ENCODE peak calls at places on chromosomes 13 and 19, in five cellular contexts. F is uterus, N is psoas muscle, G is left ventricle myocardium inferior, C is pancreas. O is an unnamed sample.

GRCh38 chr13:50419896-50420295 is 404.7 kb downstream of the KCNRG start:
- DNase-seq in F (peak; percentile 31), G (peak; percentile 26), N (no peak), C (no peak), O (no peak)

GRCh38 chr13:59269476-59269875 is 894.3 kb downstream of the DIAPH3 start:
- DNase-seq in F (no peak), G (no peak), N (no peak), C (no peak), O (peak; percentile 23)

GRCh38 chr19:15453091-15453498 is 3.3 kb upstream of the WIZ start:
- DNase-seq in N (no peak), C (peak; percentile 82), G (no peak), F (no peak), O (no peak)

GRCh38 chr19:31285744-31286143 is 63.5 kb downstream of the TSHZ3 start:
- DNase-seq in F (no peak), G (no peak), C (no peak), N (no peak), O (no peak)

GRCh38 chr19:19711934-19712828 is 20.7 kb downstream of the ZNF14 start:
- DNase-seq in G (no peak), C (no peak), N (no peak), F (no peak), O (no peak)

GRCh38 chr13:28349371-28349770 is 145.6 kb downstream of the FLT1 start:
- DNase-seq in G (no peak), F (no peak), C (no peak), N (no peak), O (no peak)

GRCh38 chr19:10505583-10506229 is 2.5 kb upstream of the KEAP1 start:
- DNase-seq in C (peak; percentile 90), N (peak; percentile 75), G (peak; percentile 71), F (peak; percentile 70), O (no peak)

GRCh38 chr13:78610381-78610883 is 7.1 kb upstream of the POU4F1 start:
- DNase-seq in F (no peak), C (no peak), G (no peak), N (no peak), O (no peak)

GRCh38 chr13:113052971-113053370 is 52.6 kb upstream of the F7 start:
- DNase-seq in N (no peak), C (peak; percentile 21), G (no peak), F (no peak), O (no peak)

GRCh38 chr19:33535176-33535575 is 13.6 kb upstream of the PEPD start:
- DNase-seq in F (no peak), N (no peak), G (no peak), C (no peak), O (peak; percentile 11)

GRCh38 chr13:27425151-27425917 is 915 bp downstream of the GTF3A start:
- DNase-seq in F (no peak), N (no peak), G (no peak), C (no peak), O (no peak)

GRCh38 chr13:44679602-44680001 is 103.5 kb upstream of the TSC22D1 start:
- DNase-seq in C (no peak), N (no peak), G (no peak), F (no peak), O (no peak)

GRCh38 chr13:113298001-113298945 is 1.2 kb downstream of the LAMP1 start:
- DNase-seq in N (no peak), C (no peak), G (no peak), F (no peak), O (peak; percentile 49)

GRCh38 chr19:14837391-14837790 is 2.4 kb upstream of the OR7A5 start:
- DNase-seq in N (no peak), G (no peak), C (no peak), F (no peak), O (no peak)

GRCh38 chr19:33724021-33724722 is 72.5 kb upstream of the KCTD15 start:
- DNase-seq in F (no peak), G (no peak), N (no peak), C (no peak), O (no peak)

GRCh38 chr19:30741539-30741938 is 369.4 kb downstream of the ZNF536 start:
- DNase-seq in G (no peak), F (no peak), C (no peak), N (no peak), O (no peak)

GRCh38 chr19:35869327-35870123 is 1.2 kb downstream of the APLP1 start:
- DNase-seq in G (peak; percentile 67), F (peak; percentile 63), C (peak; percentile 94), N (peak; percentile 59), O (peak; percentile 17)

GRCh38 chr13:80074143-80074752 is 266.7 kb downstream of the SPRY2 start:
- DNase-seq in G (no peak), N (no peak), F (no peak), C (peak; percentile 29), O (no peak)

GRCh38 chr13:72570019-72570418 is 157.4 kb downstream of the MZT1 start:
- DNase-seq in C (no peak), F (no peak), G (no peak), N (no peak), O (no peak)

GRCh38 chr19:5387472-5387871 is 46.9 kb upstream of the PTPRS start:
- DNase-seq in G (no peak), F (no peak), C (no peak), N (no peak), O (no peak)

GRCh38 chr13:65594255-65594654 is 1635.9 kb downstream of the PCDH9 start:
- DNase-seq in G (no peak), C (no peak), N (no peak), F (no peak), O (no peak)

GRCh38 chr19:33231511-33231910 is 5.9 kb upstream of the SLC7A10 start:
- DNase-seq in F (no peak), G (no peak), C (peak; percentile 5), N (no peak), O (no peak)

GRCh38 chr19:32677657-32678056 is 2.0 kb downstream of the RGS9BP start:
- DNase-seq in G (no peak), N (no peak), C (no peak), F (no peak), O (no peak)

GRCh38 chr13:44312898-44313551 is 60.6 kb upstream of the SERP2 start:
- DNase-seq in G (no peak), F (no peak), N (no peak), C (no peak), O (peak; percentile 99)

GRCh38 chr19:2977686-2978466 is 512 bp downstream of the TLE6 start:
- DNase-seq in C (no peak), G (no peak), F (no peak), N (no peak), O (no peak)

GRCh38 chr13:29434217-29434940 is 161.1 kb downstream of the SLC7A1 start:
- DNase-seq in C (no peak), F (no peak), N (no peak), G (no peak), O (no peak)

GRCh38 chr13:28100149-28101121 is at the start of gene FLT3:
- DNase-seq in G (peak; percentile 18), F (no peak), N (no peak), C (peak; percentile 80), O (peak; percentile 28)

GRCh38 chr19:47130589-47131168 is at the start of gene SAE1:
- DNase-seq in F (peak; percentile 95), N (peak; percentile 94), C (peak; percentile 98), G (peak; percentile 93), O (peak; percentile 83)
- TF ChIP-seq CTCF in F (peak; percentile 75), N (peak; percentile 48), C (peak; percentile 14), G (peak; percentile 68), O (peak; percentile 80)

GRCh38 chr13:30898721-30899188 is 7.3 kb upstream of the MEDAG start:
- DNase-seq in N (peak; percentile 54), C (no peak), F (no peak), G (no peak), O (no peak)
- H3K27ac ChIP-seq in N (no peak overlapping the region), C (no peak overlapping the region), F (no peak overlapping the region), G (peak overlapping the region; percentile 61), O (no peak overlapping the region)

DNA sequence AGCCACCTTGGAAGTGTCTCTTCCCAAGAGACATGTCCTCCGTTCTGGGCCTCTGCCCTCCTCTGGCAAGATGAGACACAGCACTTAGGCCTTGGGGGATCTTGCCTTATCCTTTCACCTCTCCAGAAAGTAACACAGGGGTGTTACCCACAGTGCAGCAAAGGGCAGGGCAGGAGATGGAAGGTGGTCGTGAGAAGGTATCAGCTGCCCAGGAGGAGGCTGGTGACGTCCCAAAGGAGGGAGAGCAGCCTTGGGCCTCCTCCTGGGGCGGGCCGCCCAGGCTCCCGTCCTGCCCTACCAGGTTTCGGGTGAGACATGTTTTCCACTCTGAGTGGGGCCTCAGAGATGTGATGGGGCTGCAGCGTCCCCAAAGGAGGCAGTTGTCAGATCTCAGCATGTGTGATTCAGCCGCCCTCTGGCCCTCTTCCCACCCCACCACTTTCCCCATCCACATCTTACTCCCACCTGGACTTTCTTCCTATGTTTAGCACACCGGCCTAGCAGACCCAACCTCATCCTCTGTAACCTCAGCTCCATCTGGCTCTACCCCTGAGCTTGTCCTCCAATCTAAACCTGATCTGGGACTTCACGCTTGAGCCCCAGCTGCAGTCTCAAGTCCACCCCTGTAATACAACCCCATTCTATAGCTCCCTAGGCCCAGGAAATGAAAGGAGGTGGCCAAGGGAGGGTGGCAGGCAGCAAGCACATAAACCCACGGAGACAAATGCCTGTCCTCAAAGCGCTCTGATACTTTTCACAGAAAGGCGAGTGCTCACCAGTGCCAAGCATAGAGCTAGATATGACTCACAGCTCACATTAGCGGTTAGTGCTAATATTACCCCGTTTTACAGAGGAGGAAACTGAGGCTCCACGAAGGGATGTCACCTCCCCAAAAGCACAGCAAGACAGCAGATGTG is 9.3 kb downstream of the POU2F2 start:
- DNase-seq in G (no peak), F (no peak), N (no peak), C (no peak), O (no peak)
- TF ChIP-seq CTCF in G (no peak), F (no peak), N (no peak), C (no peak), O (peak; percentile 41)

GRCh38 chr13:96091932-96092253 is 2.0 kb downstream of the HS6ST3 start:
- DNase-seq in N (no peak), G (no peak), C (no peak), F (no peak), O (no peak)

GRCh38 chr13:96089139-96089538 is 768 bp upstream of the HS6ST3 start:
- DNase-seq in C (no peak), G (no peak), F (no peak), N (no peak), O (no peak)

GRCh38 chr13:96089749-96090239 is at the start of gene HS6ST3:
- DNase-seq in C (peak; percentile 93), F (peak; percentile 18), G (peak; percentile 28), N (peak; percentile 20), O (no peak)

GRCh38 chr13:96091164-96091931 is 1.4 kb downstream of the HS6ST3 start:
- DNase-seq in F (peak; percentile 43), G (peak; percentile 14), N (peak; percentile 13), C (peak; percentile 82), O (no peak)

DNA sequence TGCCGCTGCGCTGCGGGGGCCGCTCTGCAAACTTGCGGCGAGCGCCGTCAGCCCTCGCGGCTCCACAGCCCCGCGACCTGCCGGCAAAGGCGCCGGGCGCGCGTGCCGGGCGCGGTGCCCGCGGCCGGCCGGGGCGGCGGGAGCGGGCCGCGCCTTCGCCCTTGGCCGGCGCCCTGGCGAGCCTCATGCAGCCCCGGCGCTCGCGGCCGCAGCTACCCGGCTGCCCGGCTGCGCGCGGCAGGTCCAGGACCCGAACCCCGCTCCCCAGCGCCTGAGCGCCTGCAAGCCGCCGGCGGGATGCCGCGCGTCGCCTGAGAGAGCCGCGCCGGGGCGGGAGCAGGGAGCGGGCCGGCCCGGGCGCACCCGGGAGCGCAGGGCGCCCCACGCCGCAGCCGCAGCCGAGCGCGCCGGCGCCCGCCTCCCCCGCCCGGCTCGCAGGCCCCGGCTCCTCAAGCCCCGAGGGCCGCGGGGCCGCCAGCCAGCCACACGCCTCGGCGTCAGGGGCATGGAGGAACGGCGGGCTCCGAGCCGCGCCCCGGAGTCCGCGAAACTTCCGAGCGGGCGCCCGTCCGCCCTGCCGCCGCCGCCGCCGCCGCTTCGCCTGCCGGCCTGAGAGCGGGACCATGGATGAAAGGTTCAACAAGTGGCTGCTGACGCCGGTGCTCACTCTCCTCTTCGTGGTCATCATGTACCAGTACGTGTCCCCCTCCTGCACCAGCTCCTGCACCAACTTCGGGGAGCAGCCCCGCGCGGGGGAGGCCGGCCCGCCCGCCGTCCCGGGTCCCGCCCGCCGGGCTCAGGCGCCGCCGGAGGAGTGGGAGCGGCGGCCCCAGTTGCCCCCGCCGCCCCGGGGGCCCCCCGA is 564 bp downstream of the HS6ST3 start:
- DNase-seq in G (peak; percentile 13), F (no peak), N (peak; percentile 10), C (peak; percentile 70), O (no peak)
- H3K27ac ChIP-seq in G (no peak overlapping the region), F (peak overlapping the region; percentile 78), N (no peak overlapping the region), C (peak overlapping the region; percentile 61), O (no peak overlapping the region)